ENCODE peak calls at places on chromosomes 2 and 18, in five cellular contexts. O is PC-3, I is body of pancreas, X is spleen, Z is tibial artery. E is an unnamed sample.

GRCh38 chr2:199019898-199020507 is 437.7 kb downstream of the SATB2 start:
- DNase-seq in O (peak; percentile 52), I (no peak), X (no peak), Z (no peak), E (peak; percentile 51)

GRCh38 chr18:79606621-79607331 is 72.8 kb upstream of the CTDP1 start:
- DNase-seq in O (no peak), I (no peak), X (peak; percentile 70), Z (no peak), E (no peak)

GRCh38 chr18:61587865-61588264 is 254.6 kb downstream of the CDH20 start:
- DNase-seq in O (no peak), I (no peak), X (no peak), Z (no peak), E (no peak)

GRCh38 chr2:90069290-90069894 is 1377.9 kb downstream of the RPIA start:
- DNase-seq in O (peak; percentile 65), I (peak; percentile 21), X (no peak), Z (no peak), E (peak; percentile 58)

GRCh38 chr18:46437019-46437418 is 220.0 kb downstream of the LOXHD1 start:
- DNase-seq in O (no peak), I (no peak), X (no peak), Z (no peak), E (no peak)

GRCh38 chr2:158729873-158730620 is 65.1 kb upstream of the DAPL1 start:
- DNase-seq in O (no peak), I (no peak), X (no peak), Z (no peak), E (no peak)

GRCh38 chr18:61308795-61309393 is 24.3 kb upstream of the CDH20 start:
- DNase-seq in O (peak; percentile 5), I (no peak), X (no peak), Z (no peak), E (no peak)

GRCh38 chr2:239192456-239192855 is 208.4 kb downstream of the HDAC4 start:
- DNase-seq in O (no peak), I (no peak), X (peak; percentile 69), Z (peak; percentile 10), E (no peak)

GRCh38 chr2:20135631-20136050 is 84.2 kb upstream of the LAPTM4A start:
- DNase-seq in O (peak; percentile 62), I (peak; percentile 74), X (no peak), Z (peak; percentile 42), E (peak; percentile 70)

GRCh38 chr18:54532962-54533361 is 58.1 kb upstream of the DYNAP start:
- DNase-seq in O (no peak), I (no peak), X (no peak), Z (no peak), E (no peak)

GRCh38 chr2:230067990-230068657 is 600 bp downstream of the SLC16A14 start:
- DNase-seq in O (peak; percentile 52), I (peak; percentile 26), X (peak; percentile 92), Z (peak; percentile 23), E (peak; percentile 59)

GRCh38 chr18:24672165-24672950 is 211.9 kb downstream of the HRH4 start:
- DNase-seq in O (no peak), I (no peak), X (no peak), Z (no peak), E (no peak)

GRCh38 chr2:236646441-236646840 is 76.8 kb downstream of the ACKR3 start:
- DNase-seq in O (no peak), I (no peak), X (no peak), Z (peak; percentile 27), E (no peak)

GRCh38 chr2:156673981-156674380 is 237.8 kb downstream of the GPD2 start:
- DNase-seq in O (no peak), I (no peak), X (no peak), Z (no peak), E (no peak)

GRCh38 chr18:44791520-44791919 is 110.8 kb downstream of the SETBP1 start:
- DNase-seq in O (no peak), I (no peak), X (no peak), Z (no peak), E (no peak)

GRCh38 chr2:217625475-217626245 is 377.1 kb downstream of the TNS1 start:
- DNase-seq in O (no peak), I (no peak), X (no peak), Z (no peak), E (no peak)

GRCh38 chr2:120763931-120764330 is 28.3 kb downstream of the GLI2 start:
- DNase-seq in O (no peak), I (no peak), X (peak; percentile 59), Z (peak; percentile 16), E (no peak)

GRCh38 chr2:189836644-189837043 is 52.4 kb downstream of the PMS1 start:
- DNase-seq in O (peak; percentile 80), I (no peak), X (no peak), Z (no peak), E (peak; percentile 72)

GRCh38 chr18:51030537-51031258 is 685 bp downstream of the SMAD4 start:
- DNase-seq in O (peak; percentile 37), I (peak; percentile 74), X (peak; percentile 95), Z (peak; percentile 61), E (peak; percentile 77)

GRCh38 chr18:68454511-68455228 is 260.2 kb downstream of the TMX3 start:
- DNase-seq in O (peak; percentile 36), I (no peak), X (no peak), Z (no peak), E (no peak)

GRCh38 chr18:26614374-26614773 is 66.0 kb upstream of the KCTD1 start:
- DNase-seq in O (no peak), I (no peak), X (no peak), Z (no peak), E (no peak)

GRCh38 chr18:58772161-58772560 is 92.5 kb upstream of the ZNF532 start:
- DNase-seq in O (no peak), I (no peak), X (no peak), Z (no peak), E (no peak)

GRCh38 chr2:235511187-235511661 is 17.4 kb downstream of the AGAP1 start:
- DNase-seq in O (peak; percentile 87), I (peak; percentile 79), X (no peak), Z (no peak), E (peak; percentile 33)

GRCh38 chr2:187959821-187960220 is 331.9 kb upstream of the GULP1 start:
- DNase-seq in O (peak; percentile 50), I (no peak), X (no peak), Z (no peak), E (peak; percentile 32)

GRCh38 chr18:67483952-67484351 is 32.6 kb downstream of the DSEL start:
- DNase-seq in O (no peak), I (no peak), X (no peak), Z (no peak), E (no peak)

GRCh38 chr18:5167827-5168226 is 29.2 kb downstream of the AKAIN1 start:
- DNase-seq in O (no peak), I (no peak), X (no peak), Z (no peak), E (no peak)

GRCh38 chr2:238940806-238941205 is 92.9 kb downstream of the TWIST2 start:
- DNase-seq in O (no peak), I (no peak), X (peak; percentile 64), Z (no peak), E (no peak)

DNA sequence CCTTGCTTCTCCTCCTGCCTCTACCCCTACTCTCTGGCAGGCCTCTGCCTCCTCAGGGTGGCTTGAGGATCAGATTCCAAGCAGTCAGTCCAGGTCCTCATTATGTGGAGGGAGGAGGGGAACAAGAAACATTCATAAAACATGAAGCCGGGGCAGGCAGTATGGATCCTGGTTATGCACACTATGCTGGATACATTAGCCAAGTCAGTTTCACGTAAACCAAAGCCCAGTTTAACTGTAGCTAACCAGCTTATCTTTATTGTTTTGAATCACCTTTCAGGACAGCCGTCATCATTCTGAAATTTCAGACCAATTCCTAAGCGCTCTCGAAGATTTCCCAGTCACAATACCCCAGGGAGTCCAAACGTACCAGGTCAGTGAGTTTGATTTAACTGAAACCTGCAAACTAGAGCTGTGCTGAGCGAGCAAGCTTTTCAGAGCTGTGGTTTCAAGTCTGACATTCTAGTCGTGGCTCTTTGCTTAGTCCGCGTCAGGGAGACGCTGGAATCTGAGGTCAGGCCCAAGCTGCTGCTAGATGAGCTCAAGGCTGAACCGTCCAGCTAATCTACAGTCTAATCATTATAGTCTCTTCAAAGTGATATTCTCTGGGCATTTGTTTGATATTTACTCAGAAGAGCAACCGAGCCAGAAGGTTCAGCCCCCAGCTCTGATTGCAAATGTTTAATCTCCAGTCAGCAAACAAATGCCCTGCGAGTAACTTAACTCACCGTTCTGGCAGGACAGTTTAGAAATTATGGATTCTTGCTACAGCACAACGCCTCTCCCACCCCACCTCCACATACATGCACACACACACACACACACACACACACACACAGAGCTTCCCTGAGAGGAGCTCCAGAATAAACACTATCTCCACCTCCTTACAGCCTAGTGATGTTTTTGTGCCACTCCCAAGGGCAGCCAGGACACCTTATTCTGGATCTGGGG is 63.8 kb upstream of the BZW1 start:
- DNase-seq in O (peak; percentile 69), I (peak; percentile 22), X (no peak), Z (no peak), E (no peak)
- H3K36me3 ChIP-seq in O (no peaks in the 10 kb centered on the region), I (no peaks in the 10 kb centered on the region), X (no peaks in the 10 kb centered on the region), Z (no peaks in the 10 kb centered on the region), E (no peaks in the 10 kb centered on the region)

GRCh38 chr2:27977623-27978312 is 87.2 kb downstream of the BABAM2 start:
- DNase-seq in O (peak; percentile 96), I (no peak), X (no peak), Z (no peak), E (no peak)
- TF ChIP-seq CTCF in O (peak; percentile 27), I (no peak), X (no peak), Z (no peak), E (no peak)

GRCh38 chr2:216147172-216148131 is 38.3 kb downstream of the XRCC5 start:
- DNase-seq in O (no peak), I (no peak), X (no peak), Z (no peak), E (no peak)

GRCh38 chr2:216146573-216146972 is 37.4 kb downstream of the XRCC5 start:
- DNase-seq in O (no peak), I (no peak), X (no peak), Z (no peak), E (no peak)

GRCh38 chr2:216148983-216149382 is 39.8 kb downstream of the XRCC5 start:
- DNase-seq in O (no peak), I (no peak), X (no peak), Z (no peak), E (no peak)

GRCh38 chr2:216151313-216152030 is 42.3 kb downstream of the XRCC5 start:
- DNase-seq in O (no peak), I (no peak), X (no peak), Z (no peak), E (peak; percentile 27)

GRCh38 chr2:216149741-216150140 is 40.6 kb downstream of the XRCC5 start:
- DNase-seq in O (peak; percentile 40), I (no peak), X (no peak), Z (no peak), E (no peak)
- H3K36me3 ChIP-seq in O (peaks cover 89% of the 10 kb centered on the region), I (no peaks in the 10 kb centered on the region), X (peaks cover 100% of the 10 kb centered on the region), Z (peaks cover 61% of the 10 kb centered on the region), E (peaks cover 99% of the 10 kb centered on the region)

DNA sequence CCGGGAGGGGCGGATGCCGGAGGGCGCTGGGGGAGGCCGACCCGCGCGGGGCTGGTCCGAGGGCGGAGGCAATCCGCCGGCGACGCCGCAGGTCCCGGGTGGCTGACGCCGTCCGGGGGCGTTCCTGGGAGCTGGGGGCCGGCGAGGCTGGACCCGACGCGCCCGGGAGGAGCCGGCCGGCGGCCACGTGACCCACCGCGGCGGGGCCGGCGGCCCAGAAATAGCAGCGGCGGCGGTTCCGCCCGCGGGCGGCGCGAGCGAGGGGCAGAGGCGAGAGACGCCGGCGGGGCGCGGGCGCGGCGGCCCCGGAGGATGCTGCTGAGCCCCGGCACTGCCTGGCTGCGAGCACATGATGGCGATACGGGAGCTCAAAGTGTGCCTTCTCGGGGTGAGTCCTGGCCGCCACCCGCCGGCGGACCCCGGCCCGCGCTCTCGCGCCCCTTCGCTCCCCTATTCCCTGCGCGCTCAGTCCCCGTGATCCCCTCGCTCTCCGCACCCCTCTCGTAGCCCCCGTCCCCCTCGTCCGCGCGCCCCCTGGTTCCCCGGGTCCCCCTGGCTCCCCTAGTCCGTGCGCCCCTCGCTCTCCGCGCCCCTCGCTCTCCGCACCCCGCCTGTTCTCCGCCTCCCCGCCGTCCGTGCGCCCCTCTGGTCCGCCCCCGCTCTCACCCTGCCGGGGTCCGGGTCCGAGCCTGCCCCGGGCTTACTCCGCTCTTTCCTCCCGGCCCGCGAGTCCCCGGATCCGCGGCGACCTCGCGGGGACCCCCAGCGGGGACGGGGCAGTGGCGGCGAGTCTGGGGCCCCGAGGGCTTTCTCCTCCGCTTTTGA is at the start of gene RAB31:
- DNase-seq in O (peak; percentile 20), I (peak; percentile 61), X (peak; percentile 93), Z (peak; percentile 81), E (peak; percentile 48)
- TF ChIP-seq CTCF in O (no peak), I (no peak), X (no peak), Z (no peak), E (no peak)